ENCODE peak calls at places on chromosome 1, in four cellular contexts. One of them, this sample, is unnamed.

GRCh38 chr1:59788825-59789224 is 25.9 kb upstream of the HOOK1 start:
- DNase-seq in OCI-LY7: no peak
- DNase-seq in AG20443: no peak
- DNase-seq in EL: no peak
- DNase-seq in this sample: no peak

GRCh38 chr1:85559890-85560289 is 20.7 kb upstream of the CCN1 start:
- DNase-seq in AG20443: no peak
- DNase-seq in OCI-LY7: no peak
- DNase-seq in EL: no peak
- DNase-seq in this sample: no peak

GRCh38 chr1:60041783-60042182 is 31.8 kb downstream of the C1orf87 start:
- DNase-seq in EL: no peak
- DNase-seq in AG20443: no peak
- DNase-seq in OCI-LY7: no peak
- DNase-seq in this sample: no peak

GRCh38 chr1:38183094-38183493 is 136.5 kb upstream of the POU3F1 start:
- DNase-seq in EL: no peak
- DNase-seq in OCI-LY7: no peak
- DNase-seq in AG20443: no peak
- DNase-seq in this sample: no peak

GRCh38 chr1:207922554-207922953 is 11.6 kb upstream of the CD34 start:
- DNase-seq in AG20443: no peak
- DNase-seq in OCI-LY7: no peak
- DNase-seq in EL: no peak
- DNase-seq in this sample: no peak

GRCh38 chr1:228646717-228647522 is 88.4 kb upstream of the RHOU start:
- DNase-seq in EL: peak
- DNase-seq in OCI-LY7: peak
- DNase-seq in AG20443: peak
- DNase-seq in this sample: peak

GRCh38 chr1:208203848-208204609 is 40.2 kb downstream of the PLXNA2 start:
- DNase-seq in AG20443: no peak
- DNase-seq in OCI-LY7: no peak
- DNase-seq in EL: no peak
- DNase-seq in this sample: no peak

GRCh38 chr1:116230712-116231111 is 119.5 kb downstream of the MAB21L3 start:
- DNase-seq in EL: no peak
- DNase-seq in OCI-LY7: peak
- DNase-seq in AG20443: no peak
- DNase-seq in this sample: no peak

GRCh38 chr1:24786191-24786590 is 40.9 kb downstream of the CLIC4 start:
- DNase-seq in OCI-LY7: no peak
- DNase-seq in EL: peak
- DNase-seq in AG20443: peak
- DNase-seq in this sample: no peak

GRCh38 chr1:198734323-198735008 is 95.6 kb downstream of the PTPRC start:
- DNase-seq in EL: no peak
- DNase-seq in AG20443: no peak
- DNase-seq in OCI-LY7: no peak
- DNase-seq in this sample: no peak

GRCh38 chr1:202069670-202070069 is 53.0 kb upstream of the GPR37L1 start:
- DNase-seq in OCI-LY7: peak
- DNase-seq in AG20443: no peak
- DNase-seq in EL: no peak
- DNase-seq in this sample: no peak

GRCh38 chr1:51482881-51483280 is 36.2 kb downstream of the EPS15 start:
- DNase-seq in EL: peak
- DNase-seq in AG20443: no peak
- DNase-seq in OCI-LY7: no peak
- DNase-seq in this sample: no peak

GRCh38 chr1:61241411-61241838 is 159.1 kb downstream of the NFIA start:
- DNase-seq in AG20443: no peak
- DNase-seq in OCI-LY7: no peak
- DNase-seq in EL: no peak
- DNase-seq in this sample: no peak

GRCh38 chr1:226046240-226046639 is 16.3 kb upstream of the H3-3A start:
- DNase-seq in OCI-LY7: no peak
- DNase-seq in AG20443: peak
- DNase-seq in EL: peak
- DNase-seq in this sample: no peak